ENCODE peak calls at places on chromosomes 13 and 19, in six cellular contexts. W is A549, Y is prostate gland, C is lower leg skin, N is K562, F is adrenal gland. B is an unnamed sample.

GRCh38 chr13:34076943-34077703 is 259.2 kb downstream of the RFC3 start:
- DNase-seq in F (no peak), C (no peak), W (peak; percentile 36), N (no peak), Y (no peak), B (no peak)

GRCh38 chr13:36082806-36083205 is 48.4 kb downstream of the DCLK1 start:
- DNase-seq in N (no peak), W (no peak), F (no peak), Y (no peak), C (no peak), B (no peak)

GRCh38 chr19:40144151-40144550 is 47.1 kb upstream of the MAP3K10 start:
- DNase-seq in W (no peak), N (no peak), C (no peak), F (no peak), Y (no peak), B (peak; percentile 10)

GRCh38 chr13:107842562-107843180 is 372.7 kb downstream of the LIG4 start:
- DNase-seq in Y (no peak), N (no peak), W (no peak), C (no peak), F (no peak), B (no peak)

GRCh38 chr13:32585625-32586021 is 629 bp upstream of the PDS5B start:
- DNase-seq in W (no peak), F (peak; percentile 2), N (no peak), C (no peak), Y (peak; percentile 8), B (no peak)

GRCh38 chr13:64688893-64689677 is 2541.1 kb downstream of the PCDH9 start:
- DNase-seq in F (no peak), C (no peak), Y (no peak), N (no peak), W (peak; percentile 45), B (no peak)

GRCh38 chr19:39126593-39127187 is 1.1 kb downstream of the PAK4 start:
- DNase-seq in C (no peak), F (peak; percentile 43), W (peak; percentile 93), N (no peak), Y (peak; percentile 72), B (no peak)

GRCh38 chr13:59409651-59410200 is 754.0 kb downstream of the DIAPH3 start:
- DNase-seq in N (no peak), C (no peak), W (no peak), Y (no peak), F (no peak), B (no peak)

GRCh38 chr13:19572280-19572679 is 10.9 kb upstream of the TPTE2 start:
- DNase-seq in W (no peak), N (no peak), C (no peak), Y (no peak), F (no peak), B (no peak)

GRCh38 chr19:31478241-31478640 is 129.0 kb upstream of the TSHZ3 start:
- DNase-seq in N (no peak), F (no peak), W (no peak), C (no peak), Y (no peak), B (peak; percentile 64)

GRCh38 chr19:47613165-47614146 is 4.5 kb downstream of the BICRA start:
- DNase-seq in C (no peak), F (peak; percentile 42), Y (no peak), W (no peak), N (peak; percentile 25), B (no peak)

GRCh38 chr19:57620673-57621348 is 6.8 kb downstream of the ZNF134 start:
- DNase-seq in F (no peak), Y (no peak), C (no peak), W (peak; percentile 67), N (no peak), B (no peak)

GRCh38 chr13:31394491-31394890 is 194.7 kb downstream of the B3GLCT start:
- DNase-seq in W (no peak), F (no peak), N (no peak), Y (no peak), C (no peak), B (no peak)

GRCh38 chr13:73355134-73355533 is 296.3 kb downstream of the KLF5 start:
- DNase-seq in F (no peak), Y (no peak), W (no peak), N (no peak), C (no peak), B (no peak)

GRCh38 chr19:17332677-17333581 is 1.7 kb downstream of the ANO8 start:
- DNase-seq in C (no peak), N (peak; percentile 97), F (peak; percentile 60), Y (no peak), W (peak; percentile 90), B (no peak)

GRCh38 chr13:85816413-85816812 is 17.2 kb upstream of the SLITRK6 start:
- DNase-seq in Y (no peak), F (no peak), C (no peak), W (peak; percentile 18), N (no peak), B (no peak)

GRCh38 chr19:48928164-48929005 is 5.1 kb upstream of the DHDH start:
- DNase-seq in F (no peak), N (no peak), Y (peak; percentile 86), W (no peak), C (no peak), B (no peak)

GRCh38 chr19:43739836-43740235 is 14.9 kb downstream of the SMG9 start:
- DNase-seq in N (no peak), Y (peak; percentile 72), C (no peak), F (no peak), W (peak; percentile 58), B (no peak)

GRCh38 chr13:100646030-100646673 is 28.4 kb downstream of the TMTC4 start:
- DNase-seq in C (no peak), Y (no peak), W (peak; percentile 33), F (peak; percentile 31), N (peak; percentile 30), B (no peak)

GRCh38 chr19:42480335-42481095 is 37.8 kb upstream of the CXCL17 start:
- DNase-seq in F (peak; percentile 77), W (peak; percentile 78), Y (no peak), C (no peak), N (no peak), B (no peak)

GRCh38 chr19:36099166-36099785 is 11.7 kb upstream of the OVOL3 start:
- DNase-seq in C (no peak), W (no peak), N (no peak), Y (no peak), F (no peak), B (no peak)

GRCh38 chr13:71320452-71320851 is 546.6 kb downstream of the DACH1 start:
- DNase-seq in F (no peak), C (no peak), W (peak; percentile 17), N (peak; percentile 3), Y (no peak), B (no peak)

GRCh38 chr19:3955688-3956087 is 15.2 kb downstream of the DAPK3 start:
- DNase-seq in Y (no peak), C (no peak), W (no peak), N (no peak), F (no peak), B (no peak)

GRCh38 chr19:48196933-48197665 is 26.6 kb downstream of the ZSWIM9 start:
- DNase-seq in C (peak; percentile 71), W (no peak), N (no peak), F (no peak), Y (no peak), B (no peak)

GRCh38 chr19:55440411-55441105 is 2.5 kb downstream of the SHISA7 start:
- DNase-seq in W (no peak), F (no peak), C (no peak), Y (no peak), N (peak; percentile 84), B (no peak)

GRCh38 chr19:21848706-21849105 is 12.7 kb upstream of the ZNF43 start:
- DNase-seq in Y (no peak), F (no peak), N (no peak), W (peak; percentile 56), C (no peak), B (no peak)

GRCh38 chr13:103948477-103948876 is 882.3 kb upstream of the SLC10A2 start:
- DNase-seq in F (no peak), Y (no peak), N (no peak), C (no peak), W (no peak), B (no peak)

GRCh38 chr19:8512991-8513686 is 828 bp downstream of the ZNF414 start:
- DNase-seq in N (no peak), Y (no peak), C (no peak), W (no peak), F (no peak), B (no peak)

GRCh38 chr13:68173111-68173510 is 943.0 kb upstream of the PCDH9 start:
- DNase-seq in C (no peak), Y (no peak), W (no peak), N (no peak), F (no peak), B (no peak)

DNA sequence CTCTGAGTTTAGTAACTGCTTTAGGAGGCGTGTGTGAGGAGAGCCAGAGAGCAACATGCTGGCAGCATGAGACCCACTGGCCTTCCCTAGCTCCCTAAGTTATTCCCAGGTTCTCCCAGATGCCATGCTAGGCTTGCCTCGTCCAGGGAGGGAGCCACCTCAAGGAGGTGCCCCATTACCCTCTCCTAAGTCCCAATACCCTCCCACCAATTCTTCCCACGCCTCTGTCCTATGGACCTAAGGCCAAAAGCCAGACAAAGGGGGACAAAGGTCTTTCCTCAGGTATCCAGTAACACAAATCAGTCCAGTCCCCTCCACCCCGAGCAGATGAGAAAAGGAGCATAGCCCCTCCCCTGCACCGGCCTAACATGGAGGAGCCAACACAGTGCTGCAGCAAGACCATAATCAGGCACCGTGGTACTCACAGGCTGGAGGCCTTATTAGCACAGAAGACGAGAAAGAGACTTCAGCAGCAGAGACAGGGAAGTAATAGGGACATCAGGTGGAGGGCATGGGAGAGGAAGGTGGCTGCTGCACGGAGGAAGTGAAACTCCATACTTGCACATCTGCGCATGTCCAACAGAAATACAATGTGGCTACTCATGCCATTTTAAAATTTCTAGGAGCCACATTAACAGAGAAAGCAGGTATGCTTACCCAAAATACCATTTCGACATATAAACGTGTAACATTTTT is 46.3 kb downstream of the BRD4 start:
- DNase-seq in F (no peak), N (no peak), W (no peak), Y (no peak), C (no peak), B (no peak)
- H3K4me3 ChIP-seq in F (no peak overlapping the region), N (no peak overlapping the region), W (no peak overlapping the region), Y (no peak overlapping the region), C (no peak overlapping the region), B (no peak overlapping the region)

GRCh38 chr13:21060063-21060826 is 1.1 kb downstream of the LATS2 start:
- DNase-seq in F (peak; percentile 70), C (peak; percentile 89), Y (peak; percentile 17), W (peak; percentile 45), N (no peak), B (no peak)
- TF ChIP-seq POLR2A in F (peak; percentile 51), C (no peak), Y (peak; percentile 6), W (no peak), N (no peak), B (no peak)

GRCh38 chr19:7224205-7224833 is 69.9 kb downstream of the INSR start:
- DNase-seq in W (no peak), F (peak; percentile 76), Y (peak; percentile 56), N (no peak), C (peak; percentile 91), B (no peak)
- H3K4me3 ChIP-seq in W (no peak overlapping the region), F (no peak overlapping the region), Y (no peak overlapping the region), N (no peak overlapping the region), C (no peak overlapping the region), B (peak overlapping the region; percentile 42)

DNA sequence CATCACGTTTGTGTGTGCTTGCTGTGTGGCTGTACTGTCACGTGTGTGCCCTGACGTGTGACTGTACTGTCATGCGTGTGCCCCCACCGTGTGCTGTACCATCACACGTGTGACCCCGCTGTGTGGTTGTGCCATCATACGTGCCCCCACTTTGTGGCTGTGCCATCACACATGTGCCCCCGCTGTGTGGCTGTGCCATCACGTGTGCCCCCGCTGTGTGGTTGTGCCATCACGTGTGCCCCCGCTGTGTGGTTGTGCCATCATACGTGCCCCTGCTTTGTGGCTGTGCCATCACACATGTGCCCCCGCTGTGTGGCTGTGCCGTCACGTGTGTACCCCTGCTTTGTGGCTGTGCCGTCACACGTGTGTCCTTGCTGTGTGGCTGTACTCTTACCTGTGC is 25.7 kb downstream of the TFDP1 start:
- DNase-seq in Y (no peak), W (no peak), N (no peak), C (no peak), F (no peak), B (no peak)
- TF ChIP-seq POLR2A in Y (no peak), W (no peak), N (no peak), C (no peak), F (no peak), B (no peak)

B was measured in esophagus muscularis mucosa.